ENCODE peak calls at places on chromosome 21, in five cellular contexts. One of them, this sample, is unnamed.

GRCh38 chr21:39637197-39637970 is 24.6 kb downstream of the B3GALT5 start:
- DNase-seq in cardiac muscle cell: no peak
- DNase-seq in OCI-LY7: no peak
- DNase-seq in PC-3: no peak
- DNase-seq in CD8-positive, alpha-beta T cell: no peak
- DNase-seq in this sample: no peak

GRCh38 chr21:23861908-23862504 is 1745.3 kb downstream of the MRPL39 start:
- DNase-seq in OCI-LY7: no peak
- DNase-seq in cardiac muscle cell: no peak
- DNase-seq in CD8-positive, alpha-beta T cell: no peak
- DNase-seq in PC-3: no peak
- DNase-seq in this sample: no peak

GRCh38 chr21:42063206-42063577 is 7.9 kb upstream of the UMODL1 start:
- DNase-seq in cardiac muscle cell: no peak
- DNase-seq in PC-3: no peak
- DNase-seq in CD8-positive, alpha-beta T cell: peak; percentile 40
- DNase-seq in OCI-LY7: peak; percentile 83
- DNase-seq in this sample: no peak

GRCh38 chr21:18959817-18960216 is 556.2 kb upstream of the TMPRSS15 start:
- DNase-seq in PC-3: no peak
- DNase-seq in CD8-positive, alpha-beta T cell: no peak
- DNase-seq in OCI-LY7: no peak
- DNase-seq in cardiac muscle cell: no peak
- DNase-seq in this sample: no peak

GRCh38 chr21:45612096-45613019 is 31.2 kb upstream of the PCBP3 start:
- DNase-seq in cardiac muscle cell: peak; percentile 87
- DNase-seq in PC-3: peak; percentile 82
- DNase-seq in OCI-LY7: no peak
- DNase-seq in CD8-positive, alpha-beta T cell: no peak
- DNase-seq in this sample: peak; percentile 72

GRCh38 chr21:14956826-14957225 is 108.0 kb downstream of the NRIP1 start:
- DNase-seq in OCI-LY7: no peak
- DNase-seq in cardiac muscle cell: peak; percentile 76
- DNase-seq in PC-3: peak; percentile 87
- DNase-seq in CD8-positive, alpha-beta T cell: no peak
- DNase-seq in this sample: no peak

GRCh38 chr21:26835027-26835713 is 10.0 kb downstream of the ADAMTS1 start:
- DNase-seq in CD8-positive, alpha-beta T cell: no peak
- DNase-seq in PC-3: peak; percentile 71
- DNase-seq in cardiac muscle cell: peak; percentile 82
- DNase-seq in OCI-LY7: no peak
- DNase-seq in this sample: no peak

GRCh38 chr21:23016617-23017016 is 2018.4 kb downstream of the NCAM2 start:
- DNase-seq in CD8-positive, alpha-beta T cell: no peak
- DNase-seq in OCI-LY7: no peak
- DNase-seq in PC-3: peak; percentile 62
- DNase-seq in cardiac muscle cell: no peak
- DNase-seq in this sample: no peak

GRCh38 chr21:25507522-25507921 is 99.8 kb downstream of the MRPL39 start:
- DNase-seq in PC-3: peak; percentile 46
- DNase-seq in cardiac muscle cell: no peak
- DNase-seq in OCI-LY7: no peak
- DNase-seq in CD8-positive, alpha-beta T cell: no peak
- DNase-seq in this sample: no peak

GRCh38 chr21:19123053-19123452 is 719.5 kb upstream of the TMPRSS15 start:
- DNase-seq in CD8-positive, alpha-beta T cell: no peak
- DNase-seq in cardiac muscle cell: no peak
- DNase-seq in OCI-LY7: no peak
- DNase-seq in PC-3: no peak
- DNase-seq in this sample: peak; percentile 27

GRCh38 chr21:26587621-26588260 is 14.7 kb upstream of the CYYR1 start:
- DNase-seq in cardiac muscle cell: peak; percentile 74
- DNase-seq in CD8-positive, alpha-beta T cell: no peak
- DNase-seq in OCI-LY7: no peak
- DNase-seq in PC-3: peak; percentile 91
- DNase-seq in this sample: no peak

GRCh38 chr21:46135782-46136181 is 19.6 kb downstream of the FTCD start:
- DNase-seq in PC-3: no peak
- DNase-seq in OCI-LY7: no peak
- DNase-seq in CD8-positive, alpha-beta T cell: no peak
- DNase-seq in cardiac muscle cell: no peak
- DNase-seq in this sample: no peak

GRCh38 chr21:42370894-42371654 is 4.7 kb upstream of the TFF1 start:
- DNase-seq in CD8-positive, alpha-beta T cell: no peak
- DNase-seq in cardiac muscle cell: no peak
- DNase-seq in OCI-LY7: no peak
- DNase-seq in PC-3: no peak
- DNase-seq in this sample: no peak

GRCh38 chr21:38388684-38389676 is 109.3 kb downstream of the ERG start:
- DNase-seq in PC-3: no peak
- DNase-seq in cardiac muscle cell: no peak
- DNase-seq in CD8-positive, alpha-beta T cell: no peak
- DNase-seq in OCI-LY7: no peak
- DNase-seq in this sample: no peak

GRCh38 chr21:14926186-14926585 is 138.6 kb downstream of the NRIP1 start:
- DNase-seq in OCI-LY7: no peak
- DNase-seq in cardiac muscle cell: peak; percentile 54
- DNase-seq in CD8-positive, alpha-beta T cell: no peak
- DNase-seq in PC-3: no peak
- DNase-seq in this sample: no peak

GRCh38 chr21:38487906-38488639 is 10.2 kb downstream of the ERG start:
- DNase-seq in PC-3: peak; percentile 61
- DNase-seq in cardiac muscle cell: no peak
- DNase-seq in CD8-positive, alpha-beta T cell: no peak
- DNase-seq in OCI-LY7: no peak
- DNase-seq in this sample: no peak

GRCh38 chr21:42669069-42669468 is 15.6 kb downstream of the PDE9A start:
- DNase-seq in cardiac muscle cell: peak; percentile 53
- DNase-seq in CD8-positive, alpha-beta T cell: no peak
- DNase-seq in PC-3: peak; percentile 52
- DNase-seq in OCI-LY7: no peak
- DNase-seq in this sample: no peak

GRCh38 chr21:46543306-46543705 is 61.6 kb downstream of the S100B start:
- DNase-seq in PC-3: no peak
- DNase-seq in CD8-positive, alpha-beta T cell: no peak
- DNase-seq in OCI-LY7: no peak
- DNase-seq in cardiac muscle cell: no peak
- DNase-seq in this sample: no peak

GRCh38 chr21:45276620-45277019 is 11.1 kb downstream of the POFUT2 start:
- DNase-seq in OCI-LY7: no peak
- DNase-seq in cardiac muscle cell: no peak
- DNase-seq in PC-3: no peak
- DNase-seq in CD8-positive, alpha-beta T cell: no peak
- DNase-seq in this sample: peak; percentile 23

GRCh38 chr21:41656946-41657525 is 109.8 kb downstream of the RIPK4 start:
- DNase-seq in OCI-LY7: no peak
- DNase-seq in CD8-positive, alpha-beta T cell: no peak
- DNase-seq in PC-3: peak; percentile 19
- DNase-seq in cardiac muscle cell: no peak
- DNase-seq in this sample: no peak

GRCh38 chr21:42019706-42020105 is 9.5 kb upstream of the ZBTB21 start:
- DNase-seq in CD8-positive, alpha-beta T cell: no peak
- DNase-seq in PC-3: no peak
- DNase-seq in cardiac muscle cell: no peak
- DNase-seq in OCI-LY7: no peak
- DNase-seq in this sample: no peak

GRCh38 chr21:31974454-31974985 is 101.7 kb downstream of the HUNK start:
- DNase-seq in OCI-LY7: peak; percentile 22
- DNase-seq in cardiac muscle cell: no peak
- DNase-seq in CD8-positive, alpha-beta T cell: peak; percentile 72
- DNase-seq in PC-3: no peak
- DNase-seq in this sample: no peak

GRCh38 chr21:40029888-40030287 is 162.7 kb downstream of the PCP4 start:
- DNase-seq in PC-3: no peak
- DNase-seq in CD8-positive, alpha-beta T cell: no peak
- DNase-seq in cardiac muscle cell: no peak
- DNase-seq in OCI-LY7: no peak
- DNase-seq in this sample: no peak

GRCh38 chr21:26148071-26148470 is 22.5 kb downstream of the APP start:
- DNase-seq in PC-3: no peak
- DNase-seq in cardiac muscle cell: peak; percentile 28
- DNase-seq in OCI-LY7: no peak
- DNase-seq in CD8-positive, alpha-beta T cell: no peak
- DNase-seq in this sample: no peak

GRCh38 chr21:20330652-20331051 is 667.6 kb upstream of the NCAM2 start:
- DNase-seq in CD8-positive, alpha-beta T cell: no peak
- DNase-seq in OCI-LY7: no peak
- DNase-seq in PC-3: no peak
- DNase-seq in cardiac muscle cell: no peak
- DNase-seq in this sample: no peak

GRCh38 chr21:41600961-41601572 is 93.1 kb upstream of the TMPRSS2 start:
- DNase-seq in cardiac muscle cell: no peak
- DNase-seq in CD8-positive, alpha-beta T cell: no peak
- DNase-seq in PC-3: no peak
- DNase-seq in OCI-LY7: no peak
- DNase-seq in this sample: no peak

GRCh38 chr21:42107881-42108553 is 36.9 kb downstream of the UMODL1 start:
- DNase-seq in PC-3: peak; percentile 81
- DNase-seq in cardiac muscle cell: peak; percentile 48
- DNase-seq in CD8-positive, alpha-beta T cell: peak; percentile 65
- DNase-seq in OCI-LY7: peak; percentile 98
- DNase-seq in this sample: peak; percentile 61

GRCh38 chr21:42414928-42415769 is 11.4 kb downstream of the UBASH3A start:
- DNase-seq in cardiac muscle cell: peak; percentile 61
- DNase-seq in OCI-LY7: no peak
- DNase-seq in CD8-positive, alpha-beta T cell: peak; percentile 97
- DNase-seq in PC-3: peak; percentile 82
- DNase-seq in this sample: no peak

GRCh38 chr21:27062441-27062840 is 95.6 kb upstream of the ADAMTS5 start:
- DNase-seq in OCI-LY7: no peak
- DNase-seq in cardiac muscle cell: no peak
- DNase-seq in PC-3: no peak
- DNase-seq in CD8-positive, alpha-beta T cell: no peak
- DNase-seq in this sample: no peak

GRCh38 chr21:28827422-28827821 is 165.3 kb downstream of the LTN1 start:
- DNase-seq in PC-3: no peak
- DNase-seq in OCI-LY7: no peak
- DNase-seq in CD8-positive, alpha-beta T cell: no peak
- DNase-seq in cardiac muscle cell: no peak
- DNase-seq in this sample: no peak

GRCh38 chr21:28822882-28823335 is 169.8 kb downstream of the LTN1 start:
- DNase-seq in OCI-LY7: no peak
- DNase-seq in cardiac muscle cell: peak; percentile 38
- DNase-seq in PC-3: peak; percentile 53
- DNase-seq in CD8-positive, alpha-beta T cell: no peak
- DNase-seq in this sample: no peak

GRCh38 chr21:28828981-28829380 is 163.7 kb downstream of the LTN1 start:
- DNase-seq in OCI-LY7: no peak
- DNase-seq in CD8-positive, alpha-beta T cell: no peak
- DNase-seq in PC-3: no peak
- DNase-seq in cardiac muscle cell: no peak
- DNase-seq in this sample: no peak

GRCh38 chr21:28823464-28823863 is 169.2 kb downstream of the LTN1 start:
- DNase-seq in CD8-positive, alpha-beta T cell: no peak
- DNase-seq in PC-3: no peak
- DNase-seq in OCI-LY7: no peak
- DNase-seq in cardiac muscle cell: no peak
- DNase-seq in this sample: no peak

GRCh38 chr21:28826569-28826968 is 166.1 kb downstream of the LTN1 start:
- DNase-seq in CD8-positive, alpha-beta T cell: no peak
- DNase-seq in cardiac muscle cell: no peak
- DNase-seq in OCI-LY7: no peak
- DNase-seq in PC-3: no peak
- DNase-seq in this sample: no peak
- H3K4me3 ChIP-seq in CD8-positive, alpha-beta T cell: no peak overlapping the region
- H3K4me3 ChIP-seq in cardiac muscle cell: no peak overlapping the region
- H3K4me3 ChIP-seq in OCI-LY7: no peak overlapping the region
- H3K4me3 ChIP-seq in PC-3: no peak overlapping the region
- H3K4me3 ChIP-seq in this sample: no peak overlapping the region

DNA sequence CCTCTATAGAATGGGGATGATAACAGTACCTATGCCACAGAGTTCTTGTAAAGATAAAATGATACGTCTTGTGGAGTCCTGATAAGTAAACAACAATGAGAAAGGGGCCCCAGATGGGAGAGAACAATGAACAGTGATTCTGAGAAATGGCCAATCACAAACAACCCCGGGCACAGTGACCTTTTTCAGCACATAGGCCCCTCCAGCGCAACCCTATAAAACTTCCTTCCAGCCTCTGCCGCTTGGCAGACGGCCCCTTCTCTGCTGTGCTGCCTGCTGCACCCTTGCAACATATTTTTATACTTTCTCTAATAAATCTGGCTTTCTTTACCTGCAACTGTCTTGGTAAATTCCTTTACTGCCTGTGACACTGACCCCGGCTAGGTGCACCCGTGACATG is 8.9 kb downstream of the RCAN1 start:
- DNase-seq in OCI-LY7: no peak
- DNase-seq in CD8-positive, alpha-beta T cell: no peak
- DNase-seq in cardiac muscle cell: no peak
- DNase-seq in PC-3: no peak
- DNase-seq in this sample: peak; percentile 70
- H3K27ac ChIP-seq in OCI-LY7: no peak overlapping the region
- H3K27ac ChIP-seq in CD8-positive, alpha-beta T cell: no peak overlapping the region
- H3K27ac ChIP-seq in cardiac muscle cell: no peak overlapping the region
- H3K27ac ChIP-seq in PC-3: no peak overlapping the region
- H3K27ac ChIP-seq in this sample: peak overlapping the region; percentile 67

GRCh38 chr21:35236090-35236489 is 187.0 kb upstream of the RUNX1 start:
- DNase-seq in cardiac muscle cell: no peak
- DNase-seq in OCI-LY7: peak; percentile 52
- DNase-seq in CD8-positive, alpha-beta T cell: no peak
- DNase-seq in PC-3: no peak
- DNase-seq in this sample: no peak

GRCh38 chr21:35234725-35235124 is 185.6 kb upstream of the RUNX1 start:
- DNase-seq in CD8-positive, alpha-beta T cell: no peak
- DNase-seq in PC-3: no peak
- DNase-seq in OCI-LY7: peak; percentile 75
- DNase-seq in cardiac muscle cell: no peak
- DNase-seq in this sample: no peak

GRCh38 chr21:35238119-35238518 is 189.0 kb upstream of the RUNX1 start:
- DNase-seq in CD8-positive, alpha-beta T cell: no peak
- DNase-seq in cardiac muscle cell: no peak
- DNase-seq in OCI-LY7: no peak
- DNase-seq in PC-3: no peak
- DNase-seq in this sample: no peak

GRCh38 chr21:35239811-35240219 is 190.7 kb upstream of the RUNX1 start:
- DNase-seq in PC-3: no peak
- DNase-seq in OCI-LY7: no peak
- DNase-seq in cardiac muscle cell: no peak
- DNase-seq in CD8-positive, alpha-beta T cell: no peak
- DNase-seq in this sample: no peak

DNA sequence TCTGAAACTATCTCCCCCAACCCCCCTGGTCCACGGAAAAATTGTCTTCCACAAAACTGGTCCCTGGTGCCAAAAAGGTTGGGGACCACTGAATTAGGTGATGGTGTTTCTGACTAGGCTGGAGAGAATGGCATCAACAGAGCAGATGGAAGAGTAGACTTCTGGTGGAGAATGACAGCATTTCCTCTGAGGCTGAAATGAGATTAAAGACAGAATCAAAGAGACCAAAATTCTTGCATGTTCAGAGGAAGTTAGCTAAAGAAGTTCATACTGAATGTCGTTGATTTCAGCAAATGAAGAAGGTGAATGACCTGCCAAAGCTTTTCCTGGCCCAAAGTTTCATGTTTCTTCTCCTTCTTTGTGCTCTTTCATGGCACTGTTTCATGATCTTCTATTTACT is 188.2 kb upstream of the RUNX1 start:
- DNase-seq in CD8-positive, alpha-beta T cell: no peak
- DNase-seq in OCI-LY7: no peak
- DNase-seq in cardiac muscle cell: no peak
- DNase-seq in PC-3: no peak
- DNase-seq in this sample: no peak
- H3K4me3 ChIP-seq in CD8-positive, alpha-beta T cell: no peak overlapping the region
- H3K4me3 ChIP-seq in OCI-LY7: no peak overlapping the region
- H3K4me3 ChIP-seq in cardiac muscle cell: no peak overlapping the region
- H3K4me3 ChIP-seq in PC-3: no peak overlapping the region
- H3K4me3 ChIP-seq in this sample: no peak overlapping the region

GRCh38 chr21:43805275-43805800 is 16.0 kb downstream of the RRP1 start:
- DNase-seq in OCI-LY7: peak; percentile 96
- DNase-seq in PC-3: no peak
- DNase-seq in cardiac muscle cell: no peak
- DNase-seq in CD8-positive, alpha-beta T cell: no peak
- DNase-seq in this sample: no peak
- H3K27ac ChIP-seq in OCI-LY7: peak overlapping the region; percentile 96
- H3K27ac ChIP-seq in PC-3: no peak overlapping the region
- H3K27ac ChIP-seq in cardiac muscle cell: no peak overlapping the region
- H3K27ac ChIP-seq in CD8-positive, alpha-beta T cell: no peak overlapping the region
- H3K27ac ChIP-seq in this sample: no peak overlapping the region

This sample was measured in dorsolateral prefrontal cortex.